ENCODE peak calls at places on chromosomes 6 and 20, in eight cellular contexts. Z is SW480; W is neural crest cell; B is CD4-positive, CD25-positive, alpha-beta regulatory T cell; H is T-cell; M is CD4-positive, alpha-beta T cell; I is activated naive CD4-positive, alpha-beta T cell treated with anti-CD3 and anti-CD28 coated beads, Interleukin-2, amount 10 ng/mL, durations not matched to agents 7 days and 5 days; D is hypothalamus. A is an unnamed sample.

GRCh38 chr6:16585805-16586204 is 175.5 kb downstream of the ATXN1 start:
- DNase-seq in Z (no peak), M (no peak), D (no peak), H (no peak), B (no peak), I (no peak), W (no peak), A (no peak)

GRCh38 chr20:59643616-59644061 is 39.3 kb downstream of the PHACTR3 start:
- DNase-seq in B (no peak), M (no peak), I (no peak), W (no peak), Z (no peak), H (no peak), D (no peak), A (no peak)

GRCh38 chr6:44217332-44218143 is 812 bp downstream of the MYMX start:
- DNase-seq in D (no peak), W (no peak), I (no peak), H (no peak), M (no peak), Z (no peak), B (no peak), A (no peak)

GRCh38 chr20:7967199-7967844 is 27.1 kb upstream of the HAO1 start:
- DNase-seq in H (no peak), M (no peak), Z (no peak), B (no peak), D (no peak), I (no peak), W (no peak), A (no peak)

GRCh38 chr6:5435449-5435848 is 174.1 kb downstream of the FARS2 start:
- DNase-seq in M (no peak), H (no peak), W (no peak), B (no peak), D (no peak), Z (no peak), I (no peak), A (no peak)

GRCh38 chr6:114783083-114783482 is 440.3 kb upstream of the HS3ST5 start:
- DNase-seq in H (no peak), I (no peak), D (no peak), B (no peak), M (no peak), Z (peak; percentile 1), W (no peak), A (no peak)

GRCh38 chr6:80642452-80642851 is 536.0 kb downstream of the BCKDHB start:
- DNase-seq in D (no peak), I (no peak), W (no peak), M (no peak), H (no peak), Z (no peak), B (no peak), A (no peak)

GRCh38 chr6:53042112-53042511 is 23.1 kb upstream of the FBXO9 start:
- DNase-seq in M (no peak), D (no peak), W (no peak), Z (no peak), I (no peak), B (no peak), H (no peak), A (no peak)

A was measured in NCI-H2107.